ENCODE peak calls at places on chromosomes 7 and 10, in nine cellular contexts. B is body of pancreas; F is MG63; E is tibial artery; S is H9; G is naive thymus-derived CD4-positive, alpha-beta T cell; K is lower lobe of right lung; L is BJ; P is CD8-positive, alpha-beta memory T cell. J is an unnamed sample.

GRCh38 chr10:113921571-113922370 is 67.3 kb downstream of the NHLRC2 start:
- DNase-seq in G (no peak), P (no peak), K (no peak), B (no peak), S (no peak), E (no peak), L (no peak), F (no peak), J (no peak)

GRCh38 chr10:120386896-120387295 is 70.1 kb upstream of the PLPP4 start:
- DNase-seq in E (no peak), S (no peak), F (no peak), K (no peak), L (no peak), P (no peak), B (no peak), G (no peak), J (no peak)

GRCh38 chr10:100654835-100655759 is 90.3 kb upstream of the PAX2 start:
- DNase-seq in P (no peak), L (no peak), S (peak; percentile 68), E (no peak), F (no peak), G (no peak), K (no peak), B (no peak), J (no peak)

GRCh38 chr7:154212861-154213260 is 160.7 kb downstream of the DPP6 start:
- DNase-seq in F (no peak), B (no peak), P (no peak), K (no peak), S (no peak), L (no peak), G (no peak), E (no peak), J (no peak)

GRCh38 chr7:138924551-138925225 is 56.5 kb downstream of the KIAA1549 start:
- DNase-seq in E (no peak), P (no peak), B (no peak), K (no peak), S (no peak), G (no peak), F (no peak), L (no peak), J (no peak)

GRCh38 chr10:4136121-4136520 is 351.1 kb upstream of the KLF6 start:
- DNase-seq in L (no peak), P (no peak), S (no peak), E (no peak), G (no peak), K (no peak), F (no peak), B (no peak), J (no peak)

GRCh38 chr7:25180946-25181345 is 47.3 kb downstream of the NPVF start:
- DNase-seq in E (no peak), K (no peak), P (no peak), S (peak; percentile 42), F (no peak), G (no peak), B (no peak), L (no peak), J (no peak)

GRCh38 chr7:92763636-92764423 is 72.5 kb downstream of the CDK6 start:
- DNase-seq in K (no peak), E (no peak), B (no peak), F (peak; percentile 6), L (no peak), P (no peak), G (no peak), S (peak; percentile 84), J (peak; percentile 98)

GRCh38 chr7:141674201-141674671 is 27.7 kb downstream of the DENND11 start:
- DNase-seq in P (no peak), K (no peak), B (no peak), L (no peak), G (no peak), F (no peak), S (peak; percentile 55), E (no peak), J (peak; percentile 74)

GRCh38 chr7:45570797-45571196 is 3.4 kb upstream of the ADCY1 start:
- DNase-seq in P (no peak), S (no peak), L (no peak), E (no peak), G (no peak), B (no peak), F (no peak), K (no peak), J (no peak)

GRCh38 chr10:33914746-33915145 is 580.3 kb upstream of the NRP1 start:
- DNase-seq in F (no peak), K (no peak), G (no peak), E (no peak), P (no peak), S (no peak), B (no peak), L (no peak), J (no peak)

GRCh38 chr7:132430041-132430440 is 146.2 kb downstream of the PLXNA4 start:
- DNase-seq in F (no peak), B (no peak), L (no peak), S (no peak), P (no peak), E (no peak), K (no peak), G (no peak), J (no peak)

GRCh38 chr10:99466632-99467031 is 36.2 kb upstream of the GOT1 start:
- DNase-seq in S (no peak), E (peak; percentile 22), F (no peak), K (no peak), P (no peak), L (no peak), B (no peak), G (no peak), J (no peak)

GRCh38 chr7:47539398-47540052 is 42.4 kb downstream of the TNS3 start:
- DNase-seq in K (no peak), E (no peak), L (no peak), G (no peak), S (no peak), P (no peak), B (no peak), F (no peak), J (no peak)

GRCh38 chr7:135512135-135512887 is 2.4 kb upstream of the CNOT4 start:
- DNase-seq in B (no peak), G (no peak), F (no peak), L (no peak), K (no peak), P (no peak), E (no peak), S (no peak), J (peak; percentile 26)

GRCh38 chr7:26188291-26188999 is 12.1 kb downstream of the HNRNPA2B1 start:
- DNase-seq in L (no peak), G (no peak), B (no peak), P (no peak), E (no peak), K (no peak), F (no peak), S (no peak), J (no peak)

GRCh38 chr7:146773506-146773905 is 656.9 kb downstream of the CNTNAP2 start:
- DNase-seq in B (no peak), G (no peak), E (no peak), K (no peak), S (no peak), P (no peak), L (no peak), F (no peak), J (no peak)

GRCh38 chr10:132377326-132377725 is 19.7 kb upstream of the PWWP2B start:
- DNase-seq in F (no peak), G (no peak), L (no peak), B (no peak), S (no peak), P (no peak), E (no peak), K (no peak), J (no peak)

GRCh38 chr10:29297678-29298077 is 8.8 kb downstream of the LYZL1 start:
- DNase-seq in K (no peak), G (no peak), F (no peak), E (no peak), P (no peak), B (no peak), S (no peak), L (no peak), J (no peak)

GRCh38 chr7:44294325-44295069 is 30.9 kb downstream of the CAMK2B start:
- DNase-seq in S (no peak), G (no peak), P (no peak), E (no peak), K (no peak), B (no peak), F (no peak), L (no peak), J (no peak)
- H3K27me3 ChIP-seq in S (no peaks in the 10 kb centered on the region), G (no peaks in the 10 kb centered on the region), P (peaks cover 5% of the 10 kb centered on the region), E (peaks cover 24% of the 10 kb centered on the region), K (peaks cover 38% of the 10 kb centered on the region), B (no peaks in the 10 kb centered on the region), F (peaks cover 2% of the 10 kb centered on the region), L (peaks cover 38% of the 10 kb centered on the region), J (peaks cover 11% of the 10 kb centered on the region)

GRCh38 chr10:116271593-116272496 is 1.2 kb downstream of the GFRA1 start:
- DNase-seq in L (no peak), F (peak; percentile 52), K (no peak), P (no peak), S (peak; percentile 45), E (peak; percentile 38), B (peak; percentile 30), G (no peak), J (no peak)
- H3K27me3 ChIP-seq in L (peaks cover 8% of the 10 kb centered on the region), F (peaks cover 2% of the 10 kb centered on the region), K (peaks cover 74% of the 10 kb centered on the region), P (no peaks in the 10 kb centered on the region), S (peaks cover 57% of the 10 kb centered on the region), E (peaks cover 76% of the 10 kb centered on the region), B (peaks cover 24% of the 10 kb centered on the region), G (no peaks in the 10 kb centered on the region), J (peaks cover 92% of the 10 kb centered on the region)

DNA sequence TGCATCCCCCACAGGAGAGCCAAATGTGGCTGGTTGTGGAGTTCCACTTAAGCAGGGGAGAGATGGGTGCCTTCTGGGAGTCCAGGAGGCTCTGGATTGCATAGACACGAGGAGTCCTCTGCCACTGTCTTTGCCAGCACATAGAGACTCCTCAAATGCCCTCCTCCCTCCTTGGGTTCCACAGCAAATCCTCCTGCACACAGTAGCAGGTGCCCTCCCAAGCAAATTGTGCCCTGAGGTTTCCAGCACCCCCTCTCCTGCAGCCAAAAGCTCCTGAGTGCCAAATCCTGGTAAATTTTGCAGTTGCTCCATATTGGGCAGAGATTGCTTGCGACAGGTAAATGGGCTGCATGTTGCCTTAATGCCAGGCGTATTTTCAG is 5.8 kb downstream of the EVX1 start:
- DNase-seq in S (no peak), P (no peak), F (peak; percentile 19), K (no peak), G (no peak), B (no peak), E (no peak), L (no peak), J (no peak)
- H3K27me3 ChIP-seq in S (peaks cover 100% of the 10 kb centered on the region), P (peaks cover 63% of the 10 kb centered on the region), F (peaks cover 4% of the 10 kb centered on the region), K (peaks cover 98% of the 10 kb centered on the region), G (no peaks in the 10 kb centered on the region), B (peaks cover 63% of the 10 kb centered on the region), E (peaks cover 100% of the 10 kb centered on the region), L (peaks cover 62% of the 10 kb centered on the region), J (peaks cover 100% of the 10 kb centered on the region)

DNA sequence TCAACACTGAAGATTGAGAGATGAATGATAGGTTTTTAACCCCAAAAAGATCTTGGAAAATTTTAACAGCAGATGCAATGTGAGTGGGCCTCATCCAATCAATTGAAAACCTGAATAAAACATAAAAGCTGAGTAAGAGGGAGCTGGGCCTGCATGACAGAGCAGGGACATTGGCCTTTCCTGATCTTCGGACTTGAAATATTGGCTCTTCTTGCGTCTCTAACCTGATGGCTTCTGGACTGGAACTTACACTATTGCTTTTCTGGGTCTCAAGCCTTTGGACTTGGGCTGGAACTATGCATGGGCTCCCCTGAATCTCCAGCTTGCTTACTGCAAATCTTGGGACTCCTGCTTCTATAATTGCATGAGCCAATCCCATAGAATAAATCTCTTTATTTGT is 9.0 kb downstream of the A1CF start:
- DNase-seq in L (no peak), P (no peak), K (no peak), G (no peak), S (no peak), E (no peak), B (no peak), F (no peak), J (no peak)
- H3K27me3 ChIP-seq in L (no peaks in the 10 kb centered on the region), P (no peaks in the 10 kb centered on the region), K (no peaks in the 10 kb centered on the region), G (no peaks in the 10 kb centered on the region), S (no peaks in the 10 kb centered on the region), E (no peaks in the 10 kb centered on the region), B (no peaks in the 10 kb centered on the region), F (no peaks in the 10 kb centered on the region), J (peaks cover 24% of the 10 kb centered on the region)